ENCODE peak calls at places on chromosomes 5 and 9, in eight cellular contexts. One of them, this sample, is unnamed.

GRCh38 chr5:119315516-119315949 is 40.3 kb upstream of the TNFAIP8 start:
- DNase-seq in left ventricle myocardium inferior: no peak
- DNase-seq in breast epithelium: no peak
- DNase-seq in psoas muscle: no peak
- DNase-seq in A549: peak
- DNase-seq in astrocyte of the spinal cord: no peak
- DNase-seq in AG10803: peak
- DNase-seq in hepatocyte: peak
- DNase-seq in this sample: peak

GRCh38 chr9:87277346-87277745 is 220.3 kb upstream of the DAPK1 start:
- DNase-seq in AG10803: peak
- DNase-seq in left ventricle myocardium inferior: no peak
- DNase-seq in hepatocyte: no peak
- DNase-seq in psoas muscle: no peak
- DNase-seq in A549: no peak
- DNase-seq in astrocyte of the spinal cord: no peak
- DNase-seq in breast epithelium: no peak
- DNase-seq in this sample: peak

GRCh38 chr9:73613092-73613701 is 461.5 kb downstream of the ANXA1 start:
- DNase-seq in left ventricle myocardium inferior: no peak
- DNase-seq in AG10803: peak
- DNase-seq in hepatocyte: no peak
- DNase-seq in breast epithelium: no peak
- DNase-seq in A549: peak
- DNase-seq in psoas muscle: no peak
- DNase-seq in astrocyte of the spinal cord: peak
- DNase-seq in this sample: peak

GRCh38 chr5:179553006-179553405 is 2.7 kb downstream of the RUFY1 start:
- DNase-seq in astrocyte of the spinal cord: no peak
- DNase-seq in A549: no peak
- DNase-seq in breast epithelium: no peak
- DNase-seq in left ventricle myocardium inferior: no peak
- DNase-seq in psoas muscle: no peak
- DNase-seq in AG10803: no peak
- DNase-seq in hepatocyte: no peak
- DNase-seq in this sample: no peak

GRCh38 chr5:151383011-151383410 is 35.7 kb upstream of the SLC36A2 start:
- DNase-seq in hepatocyte: no peak
- DNase-seq in astrocyte of the spinal cord: no peak
- DNase-seq in breast epithelium: no peak
- DNase-seq in A549: no peak
- DNase-seq in psoas muscle: peak
- DNase-seq in left ventricle myocardium inferior: no peak
- DNase-seq in AG10803: no peak
- DNase-seq in this sample: no peak

GRCh38 chr9:27423919-27424710 is 100.0 kb upstream of the IFNK start:
- DNase-seq in psoas muscle: no peak
- DNase-seq in astrocyte of the spinal cord: no peak
- DNase-seq in hepatocyte: no peak
- DNase-seq in breast epithelium: no peak
- DNase-seq in A549: no peak
- DNase-seq in left ventricle myocardium inferior: no peak
- DNase-seq in AG10803: peak
- DNase-seq in this sample: no peak

GRCh38 chr9:132187006-132187760 is 25.3 kb downstream of the NTNG2 start:
- DNase-seq in breast epithelium: no peak
- DNase-seq in hepatocyte: no peak
- DNase-seq in A549: no peak
- DNase-seq in psoas muscle: no peak
- DNase-seq in left ventricle myocardium inferior: no peak
- DNase-seq in astrocyte of the spinal cord: no peak
- DNase-seq in AG10803: no peak
- DNase-seq in this sample: no peak

GRCh38 chr5:54701179-54701578 is 183.6 kb downstream of the SNX18 start:
- DNase-seq in hepatocyte: peak
- DNase-seq in AG10803: peak
- DNase-seq in astrocyte of the spinal cord: peak
- DNase-seq in psoas muscle: no peak
- DNase-seq in left ventricle myocardium inferior: no peak
- DNase-seq in breast epithelium: peak
- DNase-seq in A549: peak
- DNase-seq in this sample: peak

GRCh38 chr9:133615101-133615896 is 6.1 kb upstream of the FAM163B start:
- DNase-seq in left ventricle myocardium inferior: no peak
- DNase-seq in psoas muscle: no peak
- DNase-seq in astrocyte of the spinal cord: no peak
- DNase-seq in breast epithelium: no peak
- DNase-seq in A549: no peak
- DNase-seq in hepatocyte: no peak
- DNase-seq in AG10803: no peak
- DNase-seq in this sample: no peak

GRCh38 chr5:78430816-78431215 is 70.4 kb downstream of the SCAMP1 start:
- DNase-seq in astrocyte of the spinal cord: no peak
- DNase-seq in hepatocyte: no peak
- DNase-seq in A549: no peak
- DNase-seq in breast epithelium: no peak
- DNase-seq in psoas muscle: no peak
- DNase-seq in AG10803: peak
- DNase-seq in left ventricle myocardium inferior: no peak
- DNase-seq in this sample: no peak

GRCh38 chr9:99197987-99198386 is 23.8 kb downstream of the ALG2 start:
- DNase-seq in breast epithelium: no peak
- DNase-seq in hepatocyte: no peak
- DNase-seq in astrocyte of the spinal cord: no peak
- DNase-seq in left ventricle myocardium inferior: no peak
- DNase-seq in psoas muscle: no peak
- DNase-seq in AG10803: no peak
- DNase-seq in A549: no peak
- DNase-seq in this sample: no peak

GRCh38 chr5:157606046-157606445 is 30.5 kb upstream of the ADAM19 start:
- DNase-seq in AG10803: peak
- DNase-seq in hepatocyte: no peak
- DNase-seq in psoas muscle: no peak
- DNase-seq in left ventricle myocardium inferior: no peak
- DNase-seq in breast epithelium: no peak
- DNase-seq in astrocyte of the spinal cord: no peak
- DNase-seq in A549: no peak
- DNase-seq in this sample: no peak

GRCh38 chr5:96187309-96188027 is 225.8 kb upstream of the ELL2 start:
- DNase-seq in psoas muscle: no peak
- DNase-seq in A549: peak
- DNase-seq in hepatocyte: no peak
- DNase-seq in left ventricle myocardium inferior: no peak
- DNase-seq in astrocyte of the spinal cord: no peak
- DNase-seq in breast epithelium: no peak
- DNase-seq in AG10803: no peak
- DNase-seq in this sample: no peak

GRCh38 chr5:140342287-140342686 is 4.1 kb downstream of the HBEGF start:
- DNase-seq in left ventricle myocardium inferior: no peak
- DNase-seq in hepatocyte: no peak
- DNase-seq in AG10803: no peak
- DNase-seq in astrocyte of the spinal cord: no peak
- DNase-seq in psoas muscle: no peak
- DNase-seq in breast epithelium: no peak
- DNase-seq in A549: no peak
- DNase-seq in this sample: no peak

GRCh38 chr5:142938201-142938600 is 168.0 kb downstream of the ARHGAP26 start:
- DNase-seq in astrocyte of the spinal cord: no peak
- DNase-seq in AG10803: no peak
- DNase-seq in breast epithelium: no peak
- DNase-seq in hepatocyte: no peak
- DNase-seq in left ventricle myocardium inferior: no peak
- DNase-seq in A549: no peak
- DNase-seq in psoas muscle: no peak
- DNase-seq in this sample: no peak

GRCh38 chr5:34928267-34928666 is 1.1 kb upstream of the DNAJC21 start:
- DNase-seq in psoas muscle: no peak
- DNase-seq in astrocyte of the spinal cord: no peak
- DNase-seq in left ventricle myocardium inferior: no peak
- DNase-seq in AG10803: no peak
- DNase-seq in breast epithelium: no peak
- DNase-seq in A549: no peak
- DNase-seq in hepatocyte: no peak
- DNase-seq in this sample: no peak

GRCh38 chr5:11319851-11320580 is 559.0 kb upstream of the DAP start:
- DNase-seq in hepatocyte: peak
- DNase-seq in psoas muscle: no peak
- DNase-seq in left ventricle myocardium inferior: no peak
- DNase-seq in A549: no peak
- DNase-seq in AG10803: no peak
- DNase-seq in breast epithelium: no peak
- DNase-seq in astrocyte of the spinal cord: peak
- DNase-seq in this sample: peak

GRCh38 chr9:133769511-133770075 is 31.4 kb upstream of the SARDH start:
- DNase-seq in A549: no peak
- DNase-seq in breast epithelium: no peak
- DNase-seq in left ventricle myocardium inferior: no peak
- DNase-seq in AG10803: no peak
- DNase-seq in psoas muscle: peak
- DNase-seq in astrocyte of the spinal cord: no peak
- DNase-seq in hepatocyte: no peak
- DNase-seq in this sample: no peak

GRCh38 chr5:13913962-13914361 is 30.5 kb downstream of the DNAH5 start:
- DNase-seq in hepatocyte: no peak
- DNase-seq in psoas muscle: no peak
- DNase-seq in AG10803: no peak
- DNase-seq in astrocyte of the spinal cord: no peak
- DNase-seq in breast epithelium: no peak
- DNase-seq in A549: no peak
- DNase-seq in left ventricle myocardium inferior: no peak
- DNase-seq in this sample: no peak

GRCh38 chr9:119961774-119962408 is 592.7 kb upstream of the BRINP1 start:
- DNase-seq in AG10803: no peak
- DNase-seq in breast epithelium: no peak
- DNase-seq in astrocyte of the spinal cord: peak
- DNase-seq in psoas muscle: peak
- DNase-seq in left ventricle myocardium inferior: peak
- DNase-seq in A549: peak
- DNase-seq in hepatocyte: peak
- DNase-seq in this sample: peak

GRCh38 chr5:131379071-131379538 is 115.3 kb downstream of the CDC42SE2 start:
- DNase-seq in left ventricle myocardium inferior: no peak
- DNase-seq in astrocyte of the spinal cord: peak
- DNase-seq in AG10803: no peak
- DNase-seq in psoas muscle: no peak
- DNase-seq in breast epithelium: no peak
- DNase-seq in A549: peak
- DNase-seq in hepatocyte: no peak
- DNase-seq in this sample: no peak

GRCh38 chr5:163383754-163384153 is 53.6 kb upstream of the CCNG1 start:
- DNase-seq in AG10803: no peak
- DNase-seq in hepatocyte: no peak
- DNase-seq in astrocyte of the spinal cord: no peak
- DNase-seq in A549: no peak
- DNase-seq in psoas muscle: no peak
- DNase-seq in left ventricle myocardium inferior: no peak
- DNase-seq in breast epithelium: no peak
- DNase-seq in this sample: no peak

GRCh38 chr9:19875291-19875910 is 86.6 kb upstream of the SLC24A2 start:
- DNase-seq in breast epithelium: no peak
- DNase-seq in hepatocyte: no peak
- DNase-seq in AG10803: peak
- DNase-seq in psoas muscle: no peak
- DNase-seq in astrocyte of the spinal cord: no peak
- DNase-seq in A549: no peak
- DNase-seq in left ventricle myocardium inferior: no peak
- DNase-seq in this sample: no peak

GRCh38 chr5:169978744-169979143 is 1.6 kb downstream of the INSYN2B start:
- DNase-seq in hepatocyte: no peak
- DNase-seq in left ventricle myocardium inferior: no peak
- DNase-seq in breast epithelium: no peak
- DNase-seq in AG10803: peak
- DNase-seq in astrocyte of the spinal cord: peak
- DNase-seq in A549: no peak
- DNase-seq in psoas muscle: no peak
- DNase-seq in this sample: no peak

GRCh38 chr5:65727491-65728156 is 5.6 kb downstream of the NLN start:
- DNase-seq in hepatocyte: no peak
- DNase-seq in breast epithelium: no peak
- DNase-seq in psoas muscle: no peak
- DNase-seq in A549: no peak
- DNase-seq in left ventricle myocardium inferior: no peak
- DNase-seq in AG10803: no peak
- DNase-seq in astrocyte of the spinal cord: no peak
- DNase-seq in this sample: no peak

GRCh38 chr5:51378415-51378777 is 4.9 kb upstream of the ISL1 start:
- DNase-seq in breast epithelium: no peak
- DNase-seq in A549: no peak
- DNase-seq in left ventricle myocardium inferior: no peak
- DNase-seq in psoas muscle: no peak
- DNase-seq in astrocyte of the spinal cord: no peak
- DNase-seq in AG10803: no peak
- DNase-seq in hepatocyte: peak
- DNase-seq in this sample: no peak
- H3K4me3 ChIP-seq in breast epithelium: peak
- H3K4me3 ChIP-seq in A549: no peak
- H3K4me3 ChIP-seq in left ventricle myocardium inferior: peak
- H3K4me3 ChIP-seq in psoas muscle: peak
- H3K4me3 ChIP-seq in astrocyte of the spinal cord: no peak
- H3K4me3 ChIP-seq in AG10803: no peak
- H3K4me3 ChIP-seq in hepatocyte: peak
- H3K4me3 ChIP-seq in this sample: no peak

GRCh38 chr9:93965830-93966577 is 10.8 kb upstream of the BARX1 start:
- DNase-seq in hepatocyte: no peak
- DNase-seq in A549: no peak
- DNase-seq in breast epithelium: no peak
- DNase-seq in left ventricle myocardium inferior: no peak
- DNase-seq in psoas muscle: no peak
- DNase-seq in AG10803: no peak
- DNase-seq in astrocyte of the spinal cord: no peak
- DNase-seq in this sample: no peak
- TF ChIP-seq CTCF in hepatocyte: peak
- TF ChIP-seq CTCF in A549: no peak
- TF ChIP-seq CTCF in breast epithelium: no peak
- TF ChIP-seq CTCF in left ventricle myocardium inferior: peak
- TF ChIP-seq CTCF in psoas muscle: no peak
- TF ChIP-seq CTCF in AG10803: no peak
- TF ChIP-seq CTCF in astrocyte of the spinal cord: no peak
- TF ChIP-seq CTCF in this sample: no peak

GRCh38 chr5:671459-672328 is 21.5 kb downstream of the TPPP start:
- DNase-seq in A549: peak
- DNase-seq in hepatocyte: peak
- DNase-seq in psoas muscle: peak
- DNase-seq in left ventricle myocardium inferior: peak
- DNase-seq in AG10803: peak
- DNase-seq in breast epithelium: no peak
- DNase-seq in astrocyte of the spinal cord: peak
- DNase-seq in this sample: peak
- H3K4me3 ChIP-seq in A549: peak
- H3K4me3 ChIP-seq in hepatocyte: no peak
- H3K4me3 ChIP-seq in psoas muscle: peak
- H3K4me3 ChIP-seq in left ventricle myocardium inferior: peak
- H3K4me3 ChIP-seq in AG10803: peak
- H3K4me3 ChIP-seq in breast epithelium: peak
- H3K4me3 ChIP-seq in astrocyte of the spinal cord: no peak
- H3K4me3 ChIP-seq in this sample: peak

GRCh38 chr5:72063219-72063819 is 44.0 kb upstream of the MAP1B start:
- DNase-seq in breast epithelium: no peak
- DNase-seq in AG10803: peak
- DNase-seq in psoas muscle: no peak
- DNase-seq in astrocyte of the spinal cord: peak
- DNase-seq in A549: peak
- DNase-seq in left ventricle myocardium inferior: no peak
- DNase-seq in hepatocyte: peak
- DNase-seq in this sample: peak

GRCh38 chr5:72057816-72058215 is 49.5 kb upstream of the MAP1B start:
- DNase-seq in breast epithelium: no peak
- DNase-seq in astrocyte of the spinal cord: no peak
- DNase-seq in left ventricle myocardium inferior: no peak
- DNase-seq in psoas muscle: no peak
- DNase-seq in hepatocyte: no peak
- DNase-seq in A549: no peak
- DNase-seq in AG10803: no peak
- DNase-seq in this sample: no peak
- TF ChIP-seq CTCF in breast epithelium: no peak
- TF ChIP-seq CTCF in astrocyte of the spinal cord: no peak
- TF ChIP-seq CTCF in left ventricle myocardium inferior: no peak
- TF ChIP-seq CTCF in psoas muscle: no peak
- TF ChIP-seq CTCF in hepatocyte: no peak
- TF ChIP-seq CTCF in A549: no peak
- TF ChIP-seq CTCF in AG10803: no peak
- TF ChIP-seq CTCF in this sample: no peak